ENCODE peak calls at places on chromosomes 4 and X, in seven cellular contexts. One of them, this sample, is unnamed.
A peak's percentile ranks its signal among the peaks of the same experiment; 100 is the strongest.

GRCh38 chrX:31209005-31209612 is 137.3 kb upstream of the FTHL17 start:
- DNase-seq in astrocyte of the spinal cord: no peak
- DNase-seq in neural progenitor cell: no peak
- DNase-seq in kidney epithelial cell: no peak
- DNase-seq in sigmoid colon: no peak
- DNase-seq in NB4: no peak
- DNase-seq in A549: no peak
- DNase-seq in this sample: peak; percentile 83

GRCh38 chr4:137125011-137125410 is 407.3 kb downstream of the PCDH18 start:
- DNase-seq in astrocyte of the spinal cord: peak; percentile 31
- DNase-seq in neural progenitor cell: no peak
- DNase-seq in kidney epithelial cell: no peak
- DNase-seq in sigmoid colon: no peak
- DNase-seq in NB4: peak; percentile 8
- DNase-seq in A549: peak; percentile 39
- DNase-seq in this sample: no peak

GRCh38 chr4:112213091-112213490 is 18.5 kb upstream of the AP1AR start:
- DNase-seq in astrocyte of the spinal cord: no peak
- DNase-seq in neural progenitor cell: no peak
- DNase-seq in kidney epithelial cell: no peak
- DNase-seq in sigmoid colon: no peak
- DNase-seq in NB4: peak; percentile 45
- DNase-seq in A549: no peak
- DNase-seq in this sample: no peak

GRCh38 chr4:101115841-101116240 is 231.5 kb downstream of the PPP3CA start:
- DNase-seq in astrocyte of the spinal cord: no peak
- DNase-seq in neural progenitor cell: no peak
- DNase-seq in kidney epithelial cell: no peak
- DNase-seq in sigmoid colon: no peak
- DNase-seq in NB4: no peak
- DNase-seq in A549: no peak
- DNase-seq in this sample: no peak

GRCh38 chrX:107654778-107655761 is 26.8 kb downstream of the PRPS1 start:
- DNase-seq in astrocyte of the spinal cord: peak; percentile 89
- DNase-seq in neural progenitor cell: peak; percentile 93
- DNase-seq in kidney epithelial cell: peak; percentile 78
- DNase-seq in sigmoid colon: peak; percentile 88
- DNase-seq in NB4: peak; percentile 61
- DNase-seq in A549: peak; percentile 59
- DNase-seq in this sample: peak; percentile 49

GRCh38 chr4:21742326-21742725 is 206.2 kb downstream of the KCNIP4 start:
- DNase-seq in astrocyte of the spinal cord: no peak
- DNase-seq in neural progenitor cell: no peak
- DNase-seq in kidney epithelial cell: no peak
- DNase-seq in sigmoid colon: no peak
- DNase-seq in NB4: no peak
- DNase-seq in A549: no peak
- DNase-seq in this sample: no peak

GRCh38 chrX:69014200-69014599 is 151.1 kb downstream of the PJA1 start:
- DNase-seq in astrocyte of the spinal cord: peak; percentile 53
- DNase-seq in neural progenitor cell: no peak
- DNase-seq in kidney epithelial cell: no peak
- DNase-seq in sigmoid colon: no peak
- DNase-seq in NB4: no peak
- DNase-seq in A549: no peak
- DNase-seq in this sample: no peak

GRCh38 chr4:88659061-88659889 is 38.4 kb downstream of the NAP1L5 start:
- DNase-seq in astrocyte of the spinal cord: peak; percentile 64
- DNase-seq in neural progenitor cell: peak; percentile 71
- DNase-seq in kidney epithelial cell: peak; percentile 45
- DNase-seq in sigmoid colon: peak; percentile 70
- DNase-seq in NB4: peak; percentile 20
- DNase-seq in A549: peak; percentile 67
- DNase-seq in this sample: peak; percentile 83

GRCh38 chr4:56908206-56909082 is 744 bp downstream of the REST start:
- DNase-seq in astrocyte of the spinal cord: peak; percentile 74
- DNase-seq in neural progenitor cell: peak; percentile 95
- DNase-seq in kidney epithelial cell: no peak
- DNase-seq in sigmoid colon: peak; percentile 76
- DNase-seq in NB4: peak; percentile 92
- DNase-seq in A549: peak; percentile 32
- DNase-seq in this sample: peak; percentile 76

GRCh38 chr4:56658410-56659003 is 22.6 kb downstream of the HOPX start:
- DNase-seq in astrocyte of the spinal cord: peak; percentile 71
- DNase-seq in neural progenitor cell: no peak
- DNase-seq in kidney epithelial cell: peak; percentile 34
- DNase-seq in sigmoid colon: no peak
- DNase-seq in NB4: no peak
- DNase-seq in A549: no peak
- DNase-seq in this sample: no peak

GRCh38 chr4:88706574-88706973 is 8.9 kb upstream of the NAP1L5 start:
- DNase-seq in astrocyte of the spinal cord: peak; percentile 71
- DNase-seq in neural progenitor cell: peak; percentile 45
- DNase-seq in kidney epithelial cell: no peak
- DNase-seq in sigmoid colon: no peak
- DNase-seq in NB4: peak; percentile 3
- DNase-seq in A549: peak; percentile 58
- DNase-seq in this sample: peak; percentile 67

GRCh38 chrX:120301497-120301896 is 9.8 kb downstream of the TMEM255A start:
- DNase-seq in astrocyte of the spinal cord: no peak
- DNase-seq in neural progenitor cell: no peak
- DNase-seq in kidney epithelial cell: no peak
- DNase-seq in sigmoid colon: no peak
- DNase-seq in NB4: no peak
- DNase-seq in A549: no peak
- DNase-seq in this sample: no peak

GRCh38 chr4:2248821-2249261 is 6.9 kb upstream of the HAUS3 start:
- DNase-seq in astrocyte of the spinal cord: no peak
- DNase-seq in neural progenitor cell: no peak
- DNase-seq in kidney epithelial cell: no peak
- DNase-seq in sigmoid colon: no peak
- DNase-seq in NB4: no peak
- DNase-seq in A549: no peak
- DNase-seq in this sample: no peak

GRCh38 chr4:126221717-126222116 is 907.0 kb downstream of the FAT4 start:
- DNase-seq in astrocyte of the spinal cord: no peak
- DNase-seq in neural progenitor cell: no peak
- DNase-seq in kidney epithelial cell: no peak
- DNase-seq in sigmoid colon: no peak
- DNase-seq in NB4: no peak
- DNase-seq in A549: no peak
- DNase-seq in this sample: no peak

GRCh38 chr4:10161146-10161545 is 44.5 kb upstream of the WDR1 start:
- DNase-seq in astrocyte of the spinal cord: no peak
- DNase-seq in neural progenitor cell: no peak
- DNase-seq in kidney epithelial cell: no peak
- DNase-seq in sigmoid colon: no peak
- DNase-seq in NB4: no peak
- DNase-seq in A549: no peak
- DNase-seq in this sample: no peak

GRCh38 chr4:10158355-10158942 is 41.9 kb upstream of the WDR1 start:
- DNase-seq in astrocyte of the spinal cord: no peak
- DNase-seq in neural progenitor cell: no peak
- DNase-seq in kidney epithelial cell: no peak
- DNase-seq in sigmoid colon: no peak
- DNase-seq in NB4: no peak
- DNase-seq in A549: no peak
- DNase-seq in this sample: no peak

GRCh38 chr4:10159671-10160070 is 43.1 kb upstream of the WDR1 start:
- DNase-seq in astrocyte of the spinal cord: no peak
- DNase-seq in neural progenitor cell: no peak
- DNase-seq in kidney epithelial cell: no peak
- DNase-seq in sigmoid colon: no peak
- DNase-seq in NB4: no peak
- DNase-seq in A549: no peak
- DNase-seq in this sample: no peak

GRCh38 chr4:10161840-10162239 is 45.2 kb upstream of the WDR1 start:
- DNase-seq in astrocyte of the spinal cord: no peak
- DNase-seq in neural progenitor cell: no peak
- DNase-seq in kidney epithelial cell: no peak
- DNase-seq in sigmoid colon: no peak
- DNase-seq in NB4: no peak
- DNase-seq in A549: no peak
- DNase-seq in this sample: no peak

GRCh38 chr4:10160280-10160856 is 43.8 kb upstream of the WDR1 start:
- DNase-seq in astrocyte of the spinal cord: no peak
- DNase-seq in neural progenitor cell: peak; percentile 51
- DNase-seq in kidney epithelial cell: no peak
- DNase-seq in sigmoid colon: no peak
- DNase-seq in NB4: peak; percentile 62
- DNase-seq in A549: peak; percentile 13
- DNase-seq in this sample: peak; percentile 34
- TF ChIP-seq CTCF in astrocyte of the spinal cord: peak; percentile 6
- TF ChIP-seq CTCF in neural progenitor cell: peak; percentile 62
- TF ChIP-seq CTCF in kidney epithelial cell: peak; percentile 3
- TF ChIP-seq CTCF in sigmoid colon: no peak
- TF ChIP-seq CTCF in NB4: peak; percentile 58
- TF ChIP-seq CTCF in A549: no peak
- TF ChIP-seq CTCF in this sample: peak; percentile 19

DNA sequence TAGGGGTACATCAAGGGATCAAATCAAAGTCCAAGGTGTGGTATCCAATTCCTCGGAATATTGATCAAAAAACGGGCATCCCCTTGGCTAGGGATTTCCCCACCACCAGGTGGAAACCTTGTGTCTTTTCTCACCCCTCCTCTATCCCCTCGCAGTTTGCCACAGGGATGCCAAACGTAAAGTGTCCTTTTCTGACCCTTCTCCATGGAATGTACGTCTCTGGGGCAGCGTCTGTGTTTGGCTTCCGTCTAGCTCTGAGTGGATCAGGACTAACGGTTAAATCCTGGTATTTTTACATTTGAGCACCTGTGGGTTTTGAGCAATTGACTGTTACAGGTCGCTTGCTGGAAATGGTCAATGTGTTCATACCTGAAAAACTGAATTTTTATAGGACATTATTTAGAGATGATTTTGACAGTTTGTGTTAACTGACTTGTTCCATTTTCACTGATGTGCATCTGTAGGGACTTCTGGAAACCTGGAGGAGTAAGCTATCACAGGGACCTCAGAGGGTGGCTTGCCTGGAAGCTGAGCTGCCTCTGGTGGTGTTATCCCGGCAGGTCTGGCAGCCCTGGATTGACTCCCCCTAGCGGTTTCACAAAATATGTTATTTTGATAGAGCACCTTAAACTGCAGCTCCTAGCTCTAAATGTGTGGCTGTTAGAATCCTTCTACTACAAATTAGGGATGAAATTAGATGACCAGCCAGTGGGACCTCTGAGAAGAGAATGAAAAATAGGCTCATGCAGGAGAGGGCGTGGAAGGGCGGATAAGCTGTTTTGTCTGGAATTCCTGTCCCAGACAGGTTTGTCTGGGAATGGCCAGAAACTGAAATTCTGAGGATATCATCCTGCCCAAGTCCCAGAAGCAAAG is 8.8 kb upstream of the MGST2 start:
- DNase-seq in astrocyte of the spinal cord: peak; percentile 79
- DNase-seq in neural progenitor cell: peak; percentile 88
- DNase-seq in kidney epithelial cell: no peak
- DNase-seq in sigmoid colon: peak; percentile 80
- DNase-seq in NB4: peak; percentile 77
- DNase-seq in A549: peak; percentile 79
- DNase-seq in this sample: peak; percentile 76
- TF ChIP-seq CTCF in astrocyte of the spinal cord: peak; percentile 88
- TF ChIP-seq CTCF in neural progenitor cell: peak; percentile 74
- TF ChIP-seq CTCF in kidney epithelial cell: peak; percentile 94
- TF ChIP-seq CTCF in sigmoid colon: peak; percentile 74
- TF ChIP-seq CTCF in NB4: peak; percentile 81
- TF ChIP-seq CTCF in A549: peak; percentile 54
- TF ChIP-seq CTCF in this sample: peak; percentile 83

DNA sequence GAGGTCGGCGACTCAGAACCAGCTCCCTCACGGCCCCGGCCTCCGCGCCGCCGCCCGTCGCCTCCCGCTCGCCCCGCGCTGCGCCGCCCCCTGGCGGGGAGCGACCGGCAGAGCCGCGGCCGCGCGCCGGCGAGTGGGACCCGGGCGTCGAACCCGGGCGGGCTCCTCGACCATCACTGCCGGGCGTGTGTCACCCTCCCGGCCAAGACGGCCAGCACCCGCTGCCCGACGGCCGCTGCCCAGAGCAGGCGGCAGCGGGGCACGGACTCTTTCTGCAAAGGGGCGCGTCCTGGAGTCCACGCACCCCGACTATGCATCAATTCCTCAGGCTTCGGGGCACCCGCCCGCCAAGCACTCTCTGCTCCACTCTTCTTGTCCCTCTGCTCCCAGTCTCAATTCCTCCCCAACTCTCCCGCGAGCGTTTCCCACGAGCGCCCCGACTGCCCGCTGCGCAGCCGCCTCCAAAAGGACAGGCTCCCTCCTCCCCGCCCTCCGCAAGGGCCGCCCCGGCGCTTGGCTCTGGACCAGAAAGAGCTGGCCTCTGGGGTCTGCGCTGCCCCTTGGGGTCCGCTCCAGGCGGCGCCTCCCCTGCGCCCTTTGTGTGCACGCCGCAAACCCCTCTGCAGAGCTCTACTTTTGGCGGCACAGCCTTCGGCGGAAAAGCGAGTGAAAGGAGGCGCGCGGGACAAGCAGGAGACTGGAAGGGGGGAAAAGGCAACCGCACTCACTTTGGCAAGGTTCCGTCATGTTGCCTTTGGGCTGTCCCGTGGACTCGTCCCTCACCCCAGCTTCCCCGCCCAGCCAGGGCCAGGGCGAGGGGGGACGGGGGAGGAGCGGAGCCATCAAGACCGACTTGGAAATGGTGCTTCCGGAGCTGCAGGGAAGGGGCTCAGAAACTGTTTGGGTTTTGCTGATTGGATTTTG is 1.1 kb downstream of the PDE5A start:
- DNase-seq in astrocyte of the spinal cord: peak; percentile 77
- DNase-seq in neural progenitor cell: peak; percentile 87
- DNase-seq in kidney epithelial cell: no peak
- DNase-seq in sigmoid colon: peak; percentile 91
- DNase-seq in NB4: peak; percentile 50
- DNase-seq in A549: peak; percentile 23
- DNase-seq in this sample: peak; percentile 41
- TF ChIP-seq CTCF in astrocyte of the spinal cord: peak; percentile 28
- TF ChIP-seq CTCF in neural progenitor cell: peak; percentile 49
- TF ChIP-seq CTCF in kidney epithelial cell: peak; percentile 1
- TF ChIP-seq CTCF in sigmoid colon: no peak
- TF ChIP-seq CTCF in NB4: peak; percentile 10
- TF ChIP-seq CTCF in A549: peak; percentile 70
- TF ChIP-seq CTCF in this sample: peak; percentile 31

GRCh38 chr4:67499799-67500198 is 45.5 kb downstream of the CENPC start:
- DNase-seq in astrocyte of the spinal cord: no peak
- DNase-seq in neural progenitor cell: no peak
- DNase-seq in kidney epithelial cell: no peak
- DNase-seq in sigmoid colon: no peak
- DNase-seq in NB4: no peak
- DNase-seq in A549: no peak
- DNase-seq in this sample: no peak
- TF ChIP-seq CTCF in astrocyte of the spinal cord: no peak
- TF ChIP-seq CTCF in neural progenitor cell: no peak
- TF ChIP-seq CTCF in kidney epithelial cell: no peak
- TF ChIP-seq CTCF in sigmoid colon: no peak
- TF ChIP-seq CTCF in NB4: no peak
- TF ChIP-seq CTCF in A549: no peak
- TF ChIP-seq CTCF in this sample: no peak

DNA sequence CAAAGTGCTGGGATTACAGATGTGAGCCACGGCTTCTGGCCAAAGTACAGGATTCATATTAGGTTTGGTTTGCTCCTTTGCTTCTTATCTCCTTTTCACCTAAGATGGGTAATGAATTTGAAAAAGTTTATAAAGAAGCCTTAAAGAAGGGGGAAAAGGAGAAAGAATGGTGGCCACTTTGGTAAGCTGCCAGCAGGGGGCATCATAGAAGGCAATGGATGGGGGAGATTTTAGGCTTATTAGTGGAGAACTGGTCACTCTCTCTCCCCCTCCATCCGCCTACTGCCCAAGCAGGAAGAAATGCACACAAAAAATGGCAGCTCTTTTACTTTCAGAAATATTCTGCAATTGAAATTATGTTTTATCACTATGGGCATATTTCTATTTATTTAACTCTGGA is 32.0 kb downstream of the SPARCL1 start:
- DNase-seq in astrocyte of the spinal cord: no peak
- DNase-seq in neural progenitor cell: peak; percentile 30
- DNase-seq in kidney epithelial cell: no peak
- DNase-seq in sigmoid colon: no peak
- DNase-seq in NB4: peak; percentile 36
- DNase-seq in A549: peak; percentile 7
- DNase-seq in this sample: no peak
- TF ChIP-seq CTCF in astrocyte of the spinal cord: peak; percentile 41
- TF ChIP-seq CTCF in neural progenitor cell: peak; percentile 71
- TF ChIP-seq CTCF in kidney epithelial cell: peak; percentile 18
- TF ChIP-seq CTCF in sigmoid colon: no peak
- TF ChIP-seq CTCF in NB4: peak; percentile 47
- TF ChIP-seq CTCF in A549: peak; percentile 13
- TF ChIP-seq CTCF in this sample: peak; percentile 29

This sample was measured in endothelial cell of umbilical vein.